ENCODE peak calls at places on chromosomes 11 and 22, in five cellular contexts. One of them, this sample, is unnamed.

GRCh38 chr11:2898366-2899079 is 12.9 kb upstream of the CDKN1C start:
- DNase-seq in ascending aorta: peak; percentile 63
- DNase-seq in anterior cingulate cortex: no peak
- DNase-seq in kidney epithelial cell: peak; percentile 70
- DNase-seq in RWPE1: peak; percentile 82
- DNase-seq in this sample: no peak

GRCh38 chr11:12149672-12150225 is 39.4 kb downstream of the MICAL2 start:
- DNase-seq in ascending aorta: no peak
- DNase-seq in anterior cingulate cortex: no peak
- DNase-seq in kidney epithelial cell: no peak
- DNase-seq in RWPE1: no peak
- DNase-seq in this sample: peak; percentile 56

GRCh38 chr11:1072116-1072820 is 2.4 kb upstream of the MUC2 start:
- DNase-seq in ascending aorta: no peak
- DNase-seq in anterior cingulate cortex: no peak
- DNase-seq in kidney epithelial cell: peak; percentile 57
- DNase-seq in RWPE1: no peak
- DNase-seq in this sample: no peak

GRCh38 chr11:17531071-17531817 is 13.0 kb downstream of the USH1C start:
- DNase-seq in ascending aorta: no peak
- DNase-seq in anterior cingulate cortex: no peak
- DNase-seq in kidney epithelial cell: no peak
- DNase-seq in RWPE1: no peak
- DNase-seq in this sample: no peak

GRCh38 chr22:36507518-36508010 is 724 bp upstream of the FOXRED2 start:
- DNase-seq in ascending aorta: no peak
- DNase-seq in anterior cingulate cortex: no peak
- DNase-seq in kidney epithelial cell: no peak
- DNase-seq in RWPE1: no peak
- DNase-seq in this sample: no peak

GRCh38 chr11:106092446-106092845 is 15.0 kb downstream of the AASDHPPT start:
- DNase-seq in ascending aorta: no peak
- DNase-seq in anterior cingulate cortex: no peak
- DNase-seq in kidney epithelial cell: no peak
- DNase-seq in RWPE1: no peak
- DNase-seq in this sample: no peak

GRCh38 chr11:114076974-114077373 is 17.5 kb downstream of the ZBTB16 start:
- DNase-seq in ascending aorta: no peak
- DNase-seq in anterior cingulate cortex: no peak
- DNase-seq in kidney epithelial cell: no peak
- DNase-seq in RWPE1: no peak
- DNase-seq in this sample: no peak

GRCh38 chr11:82869657-82870056 is 30.6 kb downstream of the PRCP start:
- DNase-seq in ascending aorta: no peak
- DNase-seq in anterior cingulate cortex: no peak
- DNase-seq in kidney epithelial cell: no peak
- DNase-seq in RWPE1: no peak
- DNase-seq in this sample: no peak

GRCh38 chr11:35144103-35144741 is 5.3 kb downstream of the CD44 start:
- DNase-seq in ascending aorta: no peak
- DNase-seq in anterior cingulate cortex: no peak
- DNase-seq in kidney epithelial cell: no peak
- DNase-seq in RWPE1: peak; percentile 80
- DNase-seq in this sample: no peak

GRCh38 chr11:64838600-64839334 is 5.7 kb downstream of the CDC42BPG start:
- DNase-seq in ascending aorta: no peak
- DNase-seq in anterior cingulate cortex: no peak
- DNase-seq in kidney epithelial cell: no peak
- DNase-seq in RWPE1: no peak
- DNase-seq in this sample: no peak

GRCh38 chr11:63177872-63178271 is 33.9 kb upstream of the SLC22A24 start:
- DNase-seq in ascending aorta: no peak
- DNase-seq in anterior cingulate cortex: no peak
- DNase-seq in kidney epithelial cell: no peak
- DNase-seq in RWPE1: no peak
- DNase-seq in this sample: no peak

GRCh38 chr22:29105468-29105867 is 32.6 kb downstream of the KREMEN1 start:
- DNase-seq in ascending aorta: no peak
- DNase-seq in anterior cingulate cortex: no peak
- DNase-seq in kidney epithelial cell: no peak
- DNase-seq in RWPE1: no peak
- DNase-seq in this sample: no peak